ENCODE peak calls at places on chromosome 17, in five cellular contexts. Q, C, H, E and T are unnamed samples.
A peak's percentile ranks its signal among the peaks of the same experiment; 100 is the strongest.

GRCh38 chr17:73650617-73651200 is 6.5 kb upstream of the SDK2 start:
- ATAC-seq in Q (no peak), C (no peak), H (no peak), E (no peak), T (no peak)

GRCh38 chr17:43650471-43650870 is 11.3 kb downstream of the MEOX1 start:
- ATAC-seq in Q (no peak), C (no peak), H (no peak), E (no peak), T (no peak)

GRCh38 chr17:60535382-60536279 is 9.6 kb upstream of the APPBP2 start:
- ATAC-seq in Q (no peak), C (no peak), H (peak; percentile 96), E (no peak), T (no peak)

GRCh38 chr17:76579281-76579680 is 6.4 kb downstream of the ST6GALNAC2 start:
- ATAC-seq in Q (no peak), C (no peak), H (no peak), E (no peak), T (no peak)

GRCh38 chr17:61139219-61139618 is 260.4 kb upstream of the TBX2 start:
- ATAC-seq in Q (no peak), C (peak; percentile 65), H (peak; percentile 98), E (no peak), T (no peak)

GRCh38 chr17:62678214-62678919 is 50.9 kb downstream of the MRC2 start:
- ATAC-seq in Q (no peak), C (no peak), H (no peak), E (no peak), T (no peak)

GRCh38 chr17:4006165-4006589 is 41.9 kb upstream of the ATP2A3 start:
- ATAC-seq in Q (no peak), C (peak; percentile 78), H (no peak), E (no peak), T (no peak)

GRCh38 chr17:61440697-61441096 is 11.5 kb upstream of the TBX4 start:
- ATAC-seq in Q (no peak), C (no peak), H (no peak), E (no peak), T (no peak)

GRCh38 chr17:77974396-77974795 is 15.9 kb downstream of the TNRC6C start:
- ATAC-seq in Q (no peak), C (no peak), H (no peak), E (no peak), T (no peak)

GRCh38 chr17:43356999-43357398 is 41.8 kb upstream of the ARL4D start:
- ATAC-seq in Q (no peak), C (no peak), H (peak; percentile 6), E (no peak), T (no peak)

GRCh38 chr17:57925361-57925990 is 29.7 kb downstream of the CUEDC1 start:
- ATAC-seq in Q (no peak), C (no peak), H (no peak), E (no peak), T (no peak)

GRCh38 chr17:69762359-69762758 is 312.7 kb upstream of the KCNJ16 start:
- ATAC-seq in Q (no peak), C (no peak), H (no peak), E (no peak), T (no peak)

GRCh38 chr17:55660171-55660886 is 62.3 kb downstream of the TMEM100 start:
- ATAC-seq in Q (peak; percentile 40), C (no peak), H (peak; percentile 32), E (no peak), T (peak; percentile 80)

GRCh38 chr17:38881600-38882191 is 11.8 kb downstream of the LASP1 start:
- ATAC-seq in Q (no peak), C (no peak), H (peak; percentile 2), E (no peak), T (peak; percentile 62)

GRCh38 chr17:43661699-43662431 is at the start of gene MEOX1:
- ATAC-seq in Q (no peak), C (no peak), H (peak; percentile 90), E (peak; percentile 75), T (no peak)

GRCh38 chr17:79420318-79421243 is 190.3 kb downstream of the RBFOX3 start:
- ATAC-seq in Q (no peak), C (no peak), H (no peak), E (peak; percentile 75), T (no peak)

GRCh38 chr17:72104863-72105234 is 16.0 kb upstream of the SOX9 start:
- ATAC-seq in Q (no peak), C (no peak), H (no peak), E (no peak), T (no peak)

GRCh38 chr17:46053911-46054534 is 55.0 kb downstream of the STH start:
- ATAC-seq in Q (no peak), C (no peak), H (peak; percentile 48), E (no peak), T (no peak)

GRCh38 chr17:45294506-45294905 is 22.3 kb downstream of the MAP3K14 start:
- ATAC-seq in Q (peak; percentile 79), C (peak; percentile 76), H (peak; percentile 61), E (no peak), T (no peak)

GRCh38 chr17:57459286-57459915 is 203.1 kb downstream of the MSI2 start:
- ATAC-seq in Q (no peak), C (no peak), H (no peak), E (peak; percentile 88), T (no peak)

DNA sequence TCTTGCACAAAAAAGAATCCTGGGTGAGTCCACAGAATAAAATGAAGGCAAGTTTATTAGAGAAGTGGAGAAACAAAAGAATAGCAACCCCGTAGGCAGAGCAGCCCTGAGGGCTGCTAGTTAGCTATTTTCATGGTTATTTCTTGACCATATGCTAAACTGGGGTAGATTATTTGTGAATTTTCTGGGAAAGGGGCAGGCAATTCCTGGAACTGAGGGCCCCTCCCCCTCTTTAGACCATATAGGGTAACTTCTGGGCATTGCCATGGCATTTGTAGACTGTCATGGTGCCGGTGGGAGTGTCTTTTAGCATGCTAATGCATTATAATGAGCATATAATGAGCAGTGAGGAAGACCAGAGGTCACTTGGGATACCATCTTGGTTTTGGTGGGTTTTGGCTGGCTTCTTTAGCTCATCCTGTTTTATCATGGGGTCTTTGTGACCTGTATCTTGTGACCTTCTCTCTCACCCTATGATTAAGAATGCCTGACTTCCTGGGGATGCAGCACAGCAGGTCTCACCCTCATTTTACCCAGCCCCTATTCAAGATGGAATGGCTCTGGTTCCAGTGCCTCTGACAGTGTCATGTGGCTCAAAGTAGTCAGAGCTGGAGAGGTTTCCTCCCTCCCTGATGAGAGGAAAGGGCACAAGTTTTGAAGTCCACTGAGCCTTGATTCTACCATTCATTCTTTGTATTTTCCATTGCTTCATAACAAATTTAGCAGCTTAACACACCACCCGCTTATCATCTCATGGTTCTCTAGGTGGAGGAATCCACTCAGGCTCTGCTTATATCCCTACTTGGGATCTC is 55.7 kb upstream of the LGALS9 start:
- ATAC-seq in Q (no peak), C (no peak), H (no peak), E (no peak), T (no peak)
- TF ChIP-seq POLR2A in Q (no peak), C (no peak), H (no peak), E (no peak), T (no peak)

DNA sequence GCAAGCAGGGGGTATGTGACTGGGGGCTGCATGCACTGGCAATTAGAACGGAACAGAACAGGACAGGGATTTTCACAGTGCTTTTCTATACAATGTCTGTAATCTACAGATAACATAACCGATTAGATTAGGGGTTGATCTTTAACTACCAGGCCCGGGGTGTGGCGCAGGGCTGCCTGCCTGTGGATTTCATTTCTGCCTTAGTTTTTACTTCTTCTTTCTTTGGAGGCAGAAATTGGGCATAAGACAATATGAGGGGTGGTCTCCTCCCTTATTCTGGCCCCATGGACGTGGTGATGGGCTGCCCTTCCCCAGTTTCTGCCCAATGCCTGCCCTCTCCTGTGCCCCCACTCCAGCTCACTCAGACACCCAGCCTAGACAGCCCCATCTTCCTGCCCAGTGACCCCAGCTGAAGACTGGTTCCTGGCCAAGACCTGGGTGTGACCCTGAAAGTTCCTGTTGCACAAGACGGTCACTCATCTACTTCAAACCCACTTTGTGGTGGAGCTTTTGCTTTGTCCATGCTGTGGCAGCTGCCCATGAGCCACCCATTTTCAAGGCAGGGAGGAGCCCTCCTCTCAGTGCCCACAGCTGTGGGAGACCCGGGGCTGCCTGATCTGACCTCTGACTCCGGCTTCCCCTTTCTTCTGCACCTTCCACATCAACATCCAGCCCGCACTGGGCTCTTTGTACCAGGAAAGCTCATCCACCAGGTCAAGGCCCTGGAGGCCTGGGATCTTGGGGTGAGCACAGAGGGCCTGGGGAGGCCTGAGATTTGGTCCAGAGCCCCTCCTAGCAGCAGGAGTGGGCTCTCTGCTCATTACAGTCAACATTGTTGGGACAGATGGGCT is 18.6 kb downstream of the ALOX12B start:
- ATAC-seq in Q (no peak), C (peak; percentile 17), H (no peak), E (no peak), T (peak; percentile 54)
- H3K27me3 ChIP-seq in Q (peaks cover 22% of the 10 kb centered on the region), C (peaks cover 20% of the 10 kb centered on the region), H (peaks cover 79% of the 10 kb centered on the region), E (peaks cover 3% of the 10 kb centered on the region), T (peaks cover 58% of the 10 kb centered on the region)

DNA sequence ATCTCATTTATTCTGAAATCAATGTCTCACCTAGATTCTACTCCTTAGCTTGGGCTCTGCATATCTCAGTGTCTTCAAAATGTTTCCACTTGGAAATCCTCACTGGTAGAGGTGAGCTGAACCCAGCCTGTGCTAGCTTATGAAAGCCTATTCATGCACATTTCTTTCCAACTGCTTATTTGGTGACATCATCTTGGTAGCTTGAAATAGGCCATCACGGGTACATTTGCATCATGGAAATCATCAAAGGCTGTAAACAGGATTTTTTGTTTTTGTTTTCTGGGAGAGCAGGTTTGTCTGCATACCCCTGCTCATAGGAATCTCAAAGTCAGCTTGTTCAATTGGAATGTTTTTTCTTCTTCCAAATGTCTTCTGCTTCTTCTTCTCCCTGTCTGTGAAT is 130.8 kb downstream of the KCNJ18 start:
- ATAC-seq in Q (no peak), C (no peak), H (no peak), E (no peak), T (no peak)
- H3K9me3 ChIP-seq in Q (no peaks in the 10 kb centered on the region), C (no peaks in the 10 kb centered on the region), H (peaks cover 11% of the 10 kb centered on the region), E (no peaks in the 10 kb centered on the region), T (no peaks in the 10 kb centered on the region)

GRCh38 chr17:40004072-40004471 is 11.2 kb upstream of the CSF3 start:
- ATAC-seq in Q (no peak), C (no peak), H (no peak), E (no peak), T (no peak)

GRCh38 chr17:40004712-40005111 is 10.5 kb upstream of the CSF3 start:
- ATAC-seq in Q (no peak), C (no peak), H (no peak), E (no peak), T (no peak)

GRCh38 chr17:40000161-40000560 is 15.1 kb upstream of the CSF3 start:
- ATAC-seq in Q (no peak), C (no peak), H (no peak), E (no peak), T (no peak)

GRCh38 chr17:40005527-40005926 is 9.7 kb upstream of the CSF3 start:
- ATAC-seq in Q (no peak), C (no peak), H (no peak), E (no peak), T (no peak)
- TF ChIP-seq POLR2A in Q (no peak), C (no peak), H (no peak), E (no peak), T (no peak)

GRCh38 chr17:48737330-48738043 is 8.9 kb upstream of the HOXB13 start:
- ATAC-seq in Q (no peak), C (no peak), H (no peak), E (no peak), T (no peak)

GRCh38 chr17:48733632-48734327 is 5.2 kb upstream of the HOXB13 start:
- ATAC-seq in Q (no peak), C (no peak), H (no peak), E (no peak), T (no peak)

GRCh38 chr17:48732688-48733629 is 4.4 kb upstream of the HOXB13 start:
- ATAC-seq in Q (no peak), C (no peak), H (no peak), E (no peak), T (no peak)

GRCh38 chr17:48734328-48735056 is 5.9 kb upstream of the HOXB13 start:
- ATAC-seq in Q (no peak), C (no peak), H (no peak), E (no peak), T (no peak)

GRCh38 chr17:48735057-48735341 is 6.4 kb upstream of the HOXB13 start:
- ATAC-seq in Q (no peak), C (no peak), H (no peak), E (no peak), T (no peak)
- H3K27me3 ChIP-seq in Q (peaks cover 41% of the 10 kb centered on the region), C (peaks cover 66% of the 10 kb centered on the region), H (peaks cover 95% of the 10 kb centered on the region), E (peaks cover 38% of the 10 kb centered on the region), T (peaks cover 100% of the 10 kb centered on the region)